ENCODE peak calls at places on chromosomes 7 and 10, in six cellular contexts. H is IMR-90, O is H1, K is endothelial cell of umbilical vein, B is prostate gland, D is ovary. P is an unnamed sample.

GRCh38 chr10:130500251-130501000 is 364.2 kb downstream of the GLRX3 start:
- DNase-seq in H (no peak), O (peak; percentile 22), K (no peak), B (no peak), D (no peak), P (no peak)

GRCh38 chr7:94045566-94045965 is 41.4 kb upstream of the BET1 start:
- DNase-seq in H (no peak), O (no peak), K (no peak), B (no peak), D (no peak), P (no peak)

GRCh38 chr10:79116801-79117723 is 48.3 kb downstream of the ZMIZ1 start:
- DNase-seq in H (peak; percentile 77), O (no peak), K (no peak), B (no peak), D (no peak), P (no peak)

GRCh38 chr7:57868771-57869483 is 418.9 kb downstream of the ZNF716 start:
- DNase-seq in H (no peak), O (no peak), K (no peak), B (no peak), D (no peak), P (no peak)

GRCh38 chr7:130891254-130892094 is 157.5 kb upstream of the KLF14 start:
- DNase-seq in H (peak; percentile 96), O (no peak), K (peak; percentile 91), B (peak; percentile 55), D (peak; percentile 59), P (peak; percentile 63)

GRCh38 chr7:69597278-69598076 is 798 bp upstream of the AUTS2 start:
- DNase-seq in H (no peak), O (peak; percentile 78), K (peak; percentile 10), B (peak; percentile 25), D (no peak), P (peak; percentile 14)

GRCh38 chr10:42963302-42963701 is 113.6 kb upstream of the RET start:
- DNase-seq in H (no peak), O (peak; percentile 36), K (no peak), B (no peak), D (no peak), P (no peak)

GRCh38 chr7:21923663-21924062 is 22.0 kb downstream of the CDCA7L start:
- DNase-seq in H (peak; percentile 32), O (no peak), K (peak; percentile 87), B (peak; percentile 40), D (no peak), P (no peak)

GRCh38 chr10:76251773-76252617 is 820.6 kb downstream of the LRMDA start:
- DNase-seq in H (peak; percentile 93), O (no peak), K (peak; percentile 60), B (peak; percentile 38), D (peak; percentile 90), P (no peak)

GRCh38 chr10:48491422-48492139 is 113.3 kb downstream of the ARHGAP22 start:
- DNase-seq in H (no peak), O (peak; percentile 16), K (no peak), B (no peak), D (no peak), P (no peak)

GRCh38 chr10:33126118-33126517 is 168.1 kb upstream of the ITGB1 start:
- DNase-seq in H (peak; percentile 64), O (no peak), K (peak; percentile 58), B (peak; percentile 13), D (no peak), P (no peak)

GRCh38 chr7:120856198-120856597 is 1.7 kb downstream of the TSPAN12 start:
- DNase-seq in H (no peak), O (no peak), K (no peak), B (no peak), D (no peak), P (no peak)

GRCh38 chr7:543790-544527 is 24.3 kb upstream of the PDGFA start:
- DNase-seq in H (peak; percentile 13), O (no peak), K (no peak), B (no peak), D (no peak), P (no peak)

GRCh38 chr10:30803901-30804322 is 174.4 kb upstream of the LYZL2 start:
- DNase-seq in H (peak; percentile 68), O (no peak), K (no peak), B (peak; percentile 50), D (no peak), P (peak; percentile 77)

GRCh38 chr10:113473851-113474250 is 79.0 kb upstream of the HABP2 start:
- DNase-seq in H (no peak), O (no peak), K (no peak), B (no peak), D (no peak), P (no peak)

GRCh38 chr10:85400981-85401695 is 965.5 kb downstream of the GRID1 start:
- DNase-seq in H (no peak), O (no peak), K (no peak), B (no peak), D (no peak), P (no peak)

GRCh38 chr10:132294196-132294520 is 13.6 kb downstream of the STK32C start:
- DNase-seq in H (no peak), O (no peak), K (no peak), B (no peak), D (no peak), P (no peak)

GRCh38 chr10:105398202-105398601 is 757.1 kb downstream of the SORCS3 start:
- DNase-seq in H (no peak), O (no peak), K (no peak), B (no peak), D (no peak), P (no peak)

GRCh38 chr7:116216956-116217570 is 6.7 kb downstream of the TES start:
- DNase-seq in H (peak; percentile 61), O (no peak), K (peak; percentile 75), B (no peak), D (no peak), P (no peak)

GRCh38 chr7:148987751-148988512 is 40.4 kb downstream of the PDIA4 start:
- DNase-seq in H (peak; percentile 43), O (no peak), K (no peak), B (no peak), D (no peak), P (no peak)

GRCh38 chr10:124092270-124093075 is 925 bp downstream of the CHST15 start:
- DNase-seq in H (no peak), O (peak; percentile 82), K (peak; percentile 52), B (peak; percentile 40), D (peak; percentile 80), P (peak; percentile 44)

GRCh38 chr7:116963234-116963633 is 9.9 kb downstream of the ST7 start:
- DNase-seq in H (no peak), O (no peak), K (no peak), B (no peak), D (no peak), P (no peak)

GRCh38 chr10:28593811-28594210 is 60.9 kb downstream of the WAC start:
- DNase-seq in H (no peak), O (no peak), K (no peak), B (no peak), D (no peak), P (no peak)

GRCh38 chr10:124745678-124746077 is 1.5 kb upstream of the FAM53B start:
- DNase-seq in H (peak; percentile 72), O (no peak), K (peak; percentile 84), B (peak; percentile 40), D (no peak), P (peak; percentile 45)

GRCh38 chr10:86139066-86139657 is 227.4 kb downstream of the GRID1 start:
- DNase-seq in H (no peak), O (peak; percentile 84), K (no peak), B (no peak), D (no peak), P (no peak)

GRCh38 chr10:22368402-22368801 is 23.1 kb downstream of the SPAG6 start:
- DNase-seq in H (no peak), O (no peak), K (no peak), B (no peak), D (no peak), P (no peak)

DNA sequence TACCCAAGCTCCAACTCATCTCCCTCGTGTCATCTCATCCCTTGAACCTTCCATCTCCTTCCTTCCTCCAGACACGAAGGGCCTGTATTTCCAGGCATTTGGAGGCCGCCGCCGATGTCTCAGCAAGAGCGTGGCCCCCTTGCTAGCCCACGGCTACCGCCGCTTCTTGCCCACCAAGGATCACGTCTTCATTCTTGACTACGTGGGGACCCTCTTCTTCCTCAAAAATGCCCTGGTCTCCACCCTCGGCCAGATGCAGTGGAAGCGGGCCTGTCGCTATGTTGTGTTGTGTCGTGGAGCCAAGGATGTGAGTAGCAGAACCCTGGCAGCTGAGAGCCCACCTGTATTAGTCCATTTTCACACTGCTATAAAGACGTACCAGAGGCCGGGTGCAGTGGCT is 5.5 kb downstream of the FBXO24 start:
- DNase-seq in H (no peak), O (no peak), K (no peak), B (no peak), D (no peak), P (no peak)
- TF ChIP-seq POLR2A in H (no peak), O (no peak), K (no peak), B (no peak), D (no peak), P (no peak)

DNA sequence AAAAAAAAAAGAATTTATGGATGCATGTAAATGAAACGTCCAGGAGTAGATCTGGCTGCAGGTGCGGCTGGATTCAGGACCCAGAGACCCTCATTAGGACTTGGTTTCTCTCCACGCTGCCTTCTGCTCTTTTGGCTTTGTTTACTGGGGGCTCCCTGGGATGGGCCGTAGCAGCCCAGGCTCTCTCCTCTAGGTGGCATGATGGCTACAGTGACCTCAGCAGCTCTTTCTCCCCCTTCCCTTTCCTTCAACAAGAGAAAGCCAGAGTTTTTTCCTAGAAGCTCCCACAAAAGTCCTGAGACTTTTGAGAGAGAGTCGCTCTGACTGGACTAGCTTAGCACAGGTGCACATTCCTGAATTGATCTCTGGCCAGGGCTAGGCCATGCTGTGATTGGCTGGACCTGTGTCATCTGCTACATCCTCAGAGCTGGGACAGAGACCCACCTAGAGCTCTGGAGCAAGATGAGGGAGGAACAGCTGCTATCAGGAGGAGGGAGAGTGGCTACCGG is 67.8 kb upstream of the PDCD4 start:
- DNase-seq in H (peak; percentile 24), O (peak; percentile 57), K (peak; percentile 36), B (peak; percentile 46), D (peak; percentile 72), P (peak; percentile 36)
- TF ChIP-seq CTCF in H (peak; percentile 49), O (peak; percentile 71), K (no peak), B (peak; percentile 69), D (peak; percentile 62), P (peak; percentile 49)

GRCh38 chr7:27179030-27179429 is 4.9 kb upstream of the HOXA10 start:
- DNase-seq in H (no peak), O (peak; percentile 43), K (peak; percentile 60), B (no peak), D (no peak), P (no peak)
- H3K4me1 ChIP-seq in H (no peaks in the 10 kb centered on the region), O (peaks cover 7% of the 10 kb centered on the region), K (peaks cover 69% of the 10 kb centered on the region), B (no peaks in the 10 kb centered on the region), D (peaks cover 1% of the 10 kb centered on the region), P (peaks cover 16% of the 10 kb centered on the region)

DNA sequence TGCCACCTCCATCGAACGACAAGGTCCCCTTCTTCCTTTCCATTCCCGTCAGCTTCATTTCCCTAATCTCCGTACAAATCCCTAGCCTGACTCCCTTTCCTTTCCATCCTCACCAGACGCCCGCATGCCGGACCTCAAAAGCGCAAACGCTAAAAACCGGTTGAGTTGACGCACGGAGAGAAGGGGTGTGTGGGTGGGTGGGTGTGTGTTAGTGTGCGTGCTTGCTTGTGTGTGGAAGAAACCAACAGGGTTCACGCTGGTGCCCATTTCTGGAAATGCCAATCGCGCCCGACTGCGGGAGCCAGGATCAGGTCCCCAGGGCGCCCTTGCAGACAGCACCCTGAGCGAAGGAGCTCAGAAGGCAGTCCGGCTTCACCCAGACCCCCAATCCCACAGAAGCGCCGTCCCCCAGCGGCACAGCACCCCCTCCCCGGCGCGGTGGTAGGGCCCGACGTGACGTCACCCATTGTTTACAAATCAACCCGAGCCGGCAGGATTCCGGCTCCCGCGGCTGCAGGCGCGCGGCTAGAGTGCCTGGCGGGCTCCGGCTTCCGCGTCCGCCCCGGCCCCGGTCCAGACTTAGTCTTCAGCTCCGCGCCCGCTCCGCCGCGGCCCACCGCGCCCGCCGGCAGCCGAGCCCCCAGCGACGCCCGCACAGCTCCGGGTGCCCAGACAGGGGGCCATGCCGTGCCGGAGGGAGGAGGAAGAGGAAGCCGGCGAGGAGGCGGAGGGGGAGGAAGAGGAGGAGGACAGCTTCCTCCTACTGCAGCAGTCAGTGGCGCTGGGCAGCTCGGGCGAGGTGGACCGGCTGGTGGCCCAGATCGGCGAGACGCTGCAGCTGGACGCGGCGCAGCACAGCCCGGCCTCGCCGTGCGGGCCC is at the start of gene FRAT1:
- DNase-seq in H (peak; percentile 93), O (peak; percentile 95), K (peak; percentile 93), B (peak; percentile 92), D (peak; percentile 94), P (peak; percentile 78)
- TF ChIP-seq POLR2A in H (peak; percentile 88), O (peak; percentile 50), K (peak; percentile 26), B (peak; percentile 84), D (peak; percentile 75), P (peak; percentile 83)

P was measured in tibial nerve.